ENCODE peak calls at places on chromosomes 1 and 21, in eight cellular contexts. U is astrocyte; B is heart right ventricle; O is hepatocyte; F is endothelial cell of umbilical vein; J is upper lobe of right lung; D is IMR-90; E is CD8-positive, alpha-beta T cell. M is an unnamed sample. For H3K4me1, the result is how much of the 10 kb centered on the place peaks cover.

GRCh38 chr1:229857585-229857984 is 209.5 kb upstream of the GALNT2 start:
- DNase-seq in U (peak), B (no peak), O (no peak), F (no peak), J (no peak), D (no peak), E (no peak), M (no peak)

GRCh38 chr1:94247146-94248094 is 10.0 kb upstream of the ARHGAP29 start:
- DNase-seq in U (peak), B (peak), O (peak), F (peak), J (peak), D (peak), E (no peak), M (peak)

GRCh38 chr1:241870290-241870689 is 22.3 kb downstream of the EXO1 start:
- DNase-seq in U (no peak), B (no peak), O (no peak), F (no peak), J (no peak), D (no peak), E (no peak), M (no peak)

GRCh38 chr1:159008744-159009188 is 941 bp upstream of the IFI16 start:
- DNase-seq in U (no peak), B (no peak), O (no peak), F (no peak), J (no peak), D (peak), E (peak), M (no peak)

GRCh38 chr1:166933633-166934032 is 41.7 kb downstream of the ILDR2 start:
- DNase-seq in U (peak), B (no peak), O (no peak), F (no peak), J (no peak), D (no peak), E (no peak), M (no peak)

GRCh38 chr21:28991861-28992525 is 684 bp downstream of the LTN1 start:
- DNase-seq in U (no peak), B (no peak), O (peak), F (no peak), J (no peak), D (no peak), E (no peak), M (no peak)

GRCh38 chr1:171188388-171189266 is 3.5 kb downstream of the FMO2 start:
- DNase-seq in U (peak), B (no peak), O (peak), F (peak), J (no peak), D (peak), E (peak), M (peak)

GRCh38 chr1:91747666-91748065 is 138.3 kb downstream of the TGFBR3 start:
- DNase-seq in U (no peak), B (no peak), O (no peak), F (no peak), J (no peak), D (no peak), E (no peak), M (no peak)

GRCh38 chr1:27601771-27602509 is 2.0 kb downstream of the AHDC1 start:
- DNase-seq in U (no peak), B (peak), O (peak), F (peak), J (no peak), D (no peak), E (no peak), M (peak)

GRCh38 chr1:27603962-27604578 is at the start of gene AHDC1:
- DNase-seq in U (peak), B (peak), O (peak), F (peak), J (peak), D (peak), E (peak), M (peak)

GRCh38 chr1:27603320-27603961 is 503 bp downstream of the AHDC1 start:
- DNase-seq in U (no peak), B (peak), O (peak), F (peak), J (peak), D (no peak), E (no peak), M (peak)

GRCh38 chr1:27601321-27601770 is 2.6 kb downstream of the AHDC1 start:
- DNase-seq in U (no peak), B (no peak), O (no peak), F (no peak), J (no peak), D (no peak), E (no peak), M (no peak)

DNA sequence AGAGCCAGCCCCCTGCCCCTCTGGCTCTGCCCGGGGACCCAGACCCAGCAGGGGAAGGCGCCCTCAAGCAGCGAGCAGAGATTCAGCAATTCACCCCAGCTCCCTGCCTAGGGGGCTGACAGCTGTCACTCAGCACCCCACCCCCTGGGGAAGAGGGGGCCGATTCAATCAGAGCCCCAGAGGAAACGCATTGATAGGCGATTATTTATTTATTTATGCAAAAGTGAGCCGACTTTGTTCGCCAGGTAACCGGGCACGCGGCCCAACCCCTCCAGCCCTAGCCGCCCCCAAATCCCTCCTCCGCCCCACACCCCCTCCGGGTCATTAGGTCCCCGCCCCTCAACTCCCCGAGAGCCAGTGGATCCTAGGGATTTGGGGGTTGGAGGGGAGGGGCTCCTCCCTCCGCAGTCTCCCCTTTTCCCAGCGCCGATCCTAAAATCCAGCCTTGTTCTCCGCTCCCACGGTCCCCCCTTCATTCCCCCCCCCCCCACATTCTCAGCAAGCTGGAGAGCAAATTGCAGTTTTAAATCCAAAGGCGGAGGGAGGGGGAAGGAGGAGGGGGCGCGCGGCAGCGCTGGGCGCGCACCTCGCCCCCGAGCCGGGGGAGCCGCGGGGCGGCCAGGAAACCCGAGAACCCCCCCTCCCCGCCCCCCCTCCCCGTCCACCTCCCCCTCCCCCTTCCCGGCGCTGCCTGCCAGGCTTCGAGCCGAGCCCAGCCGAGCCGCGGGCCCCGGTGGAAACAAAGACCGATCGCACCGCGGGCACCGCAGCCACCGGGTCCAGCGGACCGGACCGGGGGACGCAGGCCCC is 1.2 kb downstream of the AHDC1 start:
- DNase-seq in U (no peak), B (peak), O (peak), F (peak), J (peak), D (peak), E (no peak), M (peak)
- TF ChIP-seq CTCF in U (no peak), B (no peak), O (no peak), F (no peak), J (no peak), D (no peak), E (no peak), M (no peak)

GRCh38 chr1:201500670-201501120 is 6.2 kb downstream of the CSRP1 start:
- DNase-seq in U (no peak), B (peak), O (no peak), F (no peak), J (no peak), D (no peak), E (no peak), M (no peak)
- H3K4me1 ChIP-seq in U (half or more), B (under half), O (half or more), F (half or more), J (half or more), D (half or more), E (under half), M (half or more)

GRCh38 chr21:42632336-42632751 is 21.1 kb upstream of the PDE9A start:
- DNase-seq in U (no peak), B (no peak), O (no peak), F (no peak), J (peak), D (no peak), E (no peak), M (peak)
- H3K27ac ChIP-seq in U (no peak), B (no peak), O (no peak), F (no peak), J (no peak), D (no peak), E (no peak), M (no peak)

GRCh38 chr1:233909195-233909594 is 4.7 kb downstream of the SLC35F3 start:
- DNase-seq in U (peak), B (no peak), O (no peak), F (no peak), J (no peak), D (no peak), E (no peak), M (no peak)

GRCh38 chr1:233912909-233913308 is 8.4 kb downstream of the SLC35F3 start:
- DNase-seq in U (peak), B (no peak), O (no peak), F (no peak), J (no peak), D (no peak), E (no peak), M (no peak)

GRCh38 chr1:233908092-233908491 is 3.6 kb downstream of the SLC35F3 start:
- DNase-seq in U (no peak), B (no peak), O (no peak), F (no peak), J (no peak), D (no peak), E (no peak), M (no peak)

GRCh38 chr1:233916706-233917105 is 12.2 kb downstream of the SLC35F3 start:
- DNase-seq in U (peak), B (no peak), O (no peak), F (no peak), J (no peak), D (no peak), E (no peak), M (no peak)

GRCh38 chr1:233912447-233912846 is 8.0 kb downstream of the SLC35F3 start:
- DNase-seq in U (no peak), B (no peak), O (no peak), F (no peak), J (no peak), D (no peak), E (no peak), M (no peak)
- TF ChIP-seq CTCF in U (no peak), B (no peak), O (no peak), F (no peak), J (no peak), D (no peak), E (no peak), M (no peak)

GRCh38 chr1:110785612-110786011 is 87.3 kb upstream of the CD53 start:
- DNase-seq in U (no peak), B (no peak), O (no peak), F (no peak), J (no peak), D (no peak), E (no peak), M (no peak)
- H3K4me1 ChIP-seq in U (under half), B (under half), O (under half), F (under half), J (under half), D (under half), E (half or more), M (under half)

GRCh38 chr1:118258975-118259374 is 73.9 kb upstream of the SPAG17 start:
- DNase-seq in U (no peak), B (no peak), O (no peak), F (no peak), J (no peak), D (no peak), E (no peak), M (no peak)
- H3K27ac ChIP-seq in U (no peak), B (no peak), O (no peak), F (no peak), J (no peak), D (no peak), E (no peak), M (no peak)

M was measured in lower lobe of right lung.